ENCODE peak calls at places on chromosome 2, in six cellular contexts. W, N, K, R, I and H are unnamed samples.

GRCh38 chr2:241975593-241976284 is 106.2 kb downstream of the RTP5 start:
- DNase-seq in W (no peak), N (no peak), K (no peak), R (no peak), I (no peak), H (no peak)

GRCh38 chr2:19128148-19128547 is 230.3 kb downstream of the OSR1 start:
- DNase-seq in W (no peak), N (no peak), K (no peak), R (no peak), I (no peak), H (no peak)

GRCh38 chr2:664063-664462 is 13.1 kb downstream of the TMEM18 start:
- DNase-seq in W (no peak), N (no peak), K (no peak), R (no peak), I (no peak), H (no peak)

GRCh38 chr2:188235364-188235763 is 56.3 kb upstream of the GULP1 start:
- DNase-seq in W (no peak), N (no peak), K (no peak), R (no peak), I (no peak), H (no peak)

GRCh38 chr2:118971245-118972122 is 29.5 kb downstream of the MARCO start:
- DNase-seq in W (no peak), N (no peak), K (no peak), R (no peak), I (peak; percentile 82), H (no peak)

GRCh38 chr2:100416397-100416938 is 1.0 kb downstream of the CHST10 start:
- DNase-seq in W (no peak), N (no peak), K (no peak), R (no peak), I (no peak), H (no peak)

GRCh38 chr2:71702071-71702970 is 249.0 kb downstream of the DYSF start:
- DNase-seq in W (no peak), N (no peak), K (peak; percentile 35), R (no peak), I (no peak), H (no peak)

GRCh38 chr2:11636593-11637295 is 33.3 kb downstream of the NTSR2 start:
- DNase-seq in W (no peak), N (no peak), K (no peak), R (no peak), I (no peak), H (no peak)

GRCh38 chr2:213199871-213200270 is 48.5 kb upstream of the IKZF2 start:
- DNase-seq in W (no peak), N (no peak), K (no peak), R (no peak), I (no peak), H (no peak)

GRCh38 chr2:133591164-133591563 is 22.9 kb upstream of the NCKAP5 start:
- DNase-seq in W (no peak), N (no peak), K (peak; percentile 80), R (no peak), I (no peak), H (no peak)

GRCh38 chr2:132621131-132621875 is 48.7 kb downstream of the LYPD1 start:
- DNase-seq in W (no peak), N (no peak), K (peak; percentile 42), R (no peak), I (no peak), H (no peak)

GRCh38 chr2:171668111-171668600 is 19.1 kb upstream of the DYNC1I2 start:
- DNase-seq in W (no peak), N (no peak), K (no peak), R (no peak), I (no peak), H (no peak)

GRCh38 chr2:127683056-127683455 is 7.7 kb upstream of the LIMS2 start:
- DNase-seq in W (no peak), N (no peak), K (no peak), R (no peak), I (no peak), H (no peak)

GRCh38 chr2:129188451-129188850 is 791.0 kb upstream of the RAB6C start:
- DNase-seq in W (no peak), N (no peak), K (no peak), R (no peak), I (no peak), H (no peak)

GRCh38 chr2:7096726-7097352 is 179.6 kb downstream of the RNF144A start:
- DNase-seq in W (no peak), N (no peak), K (peak; percentile 42), R (no peak), I (no peak), H (no peak)

GRCh38 chr2:16686641-16687040 is 21.0 kb upstream of the CYRIA start:
- DNase-seq in W (no peak), N (no peak), K (no peak), R (no peak), I (no peak), H (no peak)

GRCh38 chr2:187499941-187500532 is 52.0 kb upstream of the CALCRL start:
- DNase-seq in W (no peak), N (peak; percentile 52), K (peak; percentile 66), R (no peak), I (peak; percentile 85), H (no peak)

GRCh38 chr2:5546176-5546575 is 146.0 kb upstream of the SOX11 start:
- DNase-seq in W (no peak), N (no peak), K (no peak), R (no peak), I (peak; percentile 15), H (no peak)

GRCh38 chr2:200064879-200065278 is 109.5 kb downstream of the MAIP1 start:
- DNase-seq in W (no peak), N (no peak), K (no peak), R (no peak), I (no peak), H (no peak)

GRCh38 chr2:239833728-239834109 is 191.4 kb downstream of the NDUFA10 start:
- DNase-seq in W (no peak), N (peak; percentile 27), K (no peak), R (no peak), I (no peak), H (no peak)

GRCh38 chr2:120669121-120669952 is 66.3 kb upstream of the GLI2 start:
- DNase-seq in W (no peak), N (peak; percentile 63), K (no peak), R (no peak), I (peak; percentile 79), H (no peak)

GRCh38 chr2:48346124-48346536 is 183.8 kb upstream of the STON1 start:
- DNase-seq in W (no peak), N (peak; percentile 33), K (peak; percentile 75), R (no peak), I (peak; percentile 60), H (no peak)

GRCh38 chr2:212423089-212423488 is 115.5 kb downstream of the ERBB4 start:
- DNase-seq in W (no peak), N (no peak), K (no peak), R (no peak), I (no peak), H (no peak)

GRCh38 chr2:162694255-162694654 is 144.3 kb downstream of the KCNH7 start:
- DNase-seq in W (no peak), N (no peak), K (no peak), R (no peak), I (no peak), H (no peak)

GRCh38 chr2:80050246-80050645 is 254.3 kb downstream of the LRRTM1 start:
- DNase-seq in W (no peak), N (no peak), K (no peak), R (no peak), I (no peak), H (no peak)

GRCh38 chr2:118046628-118047210 is 32.8 kb upstream of the CCDC93 start:
- DNase-seq in W (no peak), N (no peak), K (no peak), R (no peak), I (peak; percentile 71), H (no peak)

GRCh38 chr2:233353101-233353768 is 1.1 kb upstream of the DGKD start:
- DNase-seq in W (no peak), N (no peak), K (peak; percentile 67), R (no peak), I (no peak), H (no peak)

GRCh38 chr2:189578272-189578671 is 2.3 kb downstream of the SLC40A1 start:
- DNase-seq in W (no peak), N (no peak), K (no peak), R (no peak), I (no peak), H (no peak)

GRCh38 chr2:189579585-189579984 is 1.0 kb downstream of the SLC40A1 start:
- DNase-seq in W (no peak), N (no peak), K (no peak), R (no peak), I (no peak), H (no peak)

GRCh38 chr2:189577108-189577507 is 3.5 kb downstream of the SLC40A1 start:
- DNase-seq in W (no peak), N (no peak), K (no peak), R (no peak), I (no peak), H (no peak)

GRCh38 chr2:189574793-189575475 is 5.7 kb downstream of the SLC40A1 start:
- DNase-seq in W (no peak), N (no peak), K (no peak), R (no peak), I (no peak), H (no peak)

DNA sequence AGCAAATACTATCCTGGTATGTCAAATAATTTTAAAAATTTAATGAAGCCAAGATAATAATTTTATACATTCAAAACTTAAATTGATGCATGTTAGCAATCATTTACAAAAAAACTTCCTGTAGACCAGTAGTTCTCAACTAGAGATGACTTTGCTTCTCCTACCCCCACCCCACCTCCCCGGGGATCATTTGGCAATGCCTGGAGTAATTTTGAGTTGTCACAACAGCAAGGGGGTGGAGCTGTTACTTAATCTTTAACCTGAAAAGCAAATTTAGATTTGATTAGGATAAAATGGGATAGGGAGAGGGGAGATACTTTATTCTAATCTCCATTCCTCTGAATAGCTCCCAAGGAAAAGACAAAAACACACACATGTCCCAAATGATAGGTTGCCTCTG is 4.2 kb downstream of the SLC40A1 start:
- DNase-seq in W (no peak), N (no peak), K (no peak), R (peak; percentile 40), I (no peak), H (no peak)
- H3K4me1 ChIP-seq in W (peaks cover 4% of the 10 kb centered on the region), N (peaks cover 15% of the 10 kb centered on the region), K (peaks cover 8% of the 10 kb centered on the region), R (peaks cover 61% of the 10 kb centered on the region), I (peaks cover 4% of the 10 kb centered on the region), H (peaks cover 16% of the 10 kb centered on the region)

DNA sequence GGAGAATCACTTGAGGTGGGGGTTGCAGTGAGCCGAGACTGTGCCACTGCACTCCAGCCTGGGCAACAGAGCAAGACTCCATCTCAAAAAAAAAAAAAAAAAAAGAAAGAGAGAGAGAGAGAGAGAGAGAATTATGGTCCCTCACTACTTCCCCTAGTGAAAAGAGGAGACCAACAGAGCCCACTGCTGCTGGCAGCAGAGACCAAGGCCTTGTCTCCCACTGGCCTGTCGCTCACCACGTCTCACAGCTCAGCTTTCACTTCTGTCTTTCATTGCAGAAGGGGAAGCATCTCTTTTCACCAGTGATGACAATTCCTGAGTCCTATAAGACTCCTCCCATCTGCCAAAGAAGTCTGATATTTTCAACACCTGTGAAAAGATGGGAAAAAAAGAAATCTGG is 81.3 kb downstream of the CLHC1 start:
- DNase-seq in W (no peak), N (no peak), K (peak; percentile 66), R (no peak), I (no peak), H (no peak)
- H3K27ac ChIP-seq in W (no peak overlapping the region), N (no peak overlapping the region), K (no peak overlapping the region), R (no peak overlapping the region), I (no peak overlapping the region), H (no peak overlapping the region)

GRCh38 chr2:29112379-29112778 is 2.8 kb upstream of the CLIP4 start:
- DNase-seq in W (no peak), N (no peak), K (no peak), R (no peak), I (no peak), H (no peak)
- H3K4me1 ChIP-seq in W (peaks cover 16% of the 10 kb centered on the region), N (no peaks in the 10 kb centered on the region), K (no peaks in the 10 kb centered on the region), R (peaks cover 14% of the 10 kb centered on the region), I (peaks cover 58% of the 10 kb centered on the region), H (peaks cover 20% of the 10 kb centered on the region)

GRCh38 chr2:20634430-20635095 is 16.3 kb downstream of the HS1BP3 start:
- DNase-seq in W (no peak), N (no peak), K (peak; percentile 77), R (peak; percentile 37), I (peak; percentile 59), H (no peak)
- H3K27ac ChIP-seq in W (no peak overlapping the region), N (peak overlapping the region; percentile 84), K (peak overlapping the region; percentile 55), R (no peak overlapping the region), I (no peak overlapping the region), H (peak overlapping the region; percentile 98)